ENCODE peak calls at places on chromosomes 13 and 19, in nine cellular contexts. Y, Z, T, D, K, H, V, C and F are unnamed samples.

GRCh38 chr19:55250262-55251036 is 8.4 kb downstream of the PPP6R1 start:
- DNase-seq in H (no peak), C (no peak), D (no peak), K (no peak), V (no peak), T (no peak), Z (no peak), Y (no peak), F (no peak)

GRCh38 chr19:29448046-29448445 is 77.7 kb upstream of the VSTM2B start:
- DNase-seq in V (no peak), H (no peak), T (no peak), Z (no peak), K (no peak), C (no peak), D (no peak), Y (no peak), F (no peak)

GRCh38 chr13:75170321-75170720 is 311.6 kb downstream of the TBC1D4 start:
- DNase-seq in V (no peak), Z (no peak), Y (no peak), K (no peak), D (no peak), T (no peak), H (peak; percentile 39), C (no peak), F (no peak)

GRCh38 chr13:111314852-111315251 is 5.6 kb upstream of the TEX29 start:
- DNase-seq in H (no peak), C (no peak), D (no peak), K (no peak), Y (no peak), V (no peak), T (no peak), Z (no peak), F (no peak)

GRCh38 chr19:7069904-7070226 is 362 bp downstream of the ZNF557 start:
- DNase-seq in D (no peak), V (no peak), C (no peak), K (no peak), Y (no peak), H (no peak), Z (no peak), T (no peak), F (no peak)

GRCh38 chr19:18501832-18502231 is 20.0 kb downstream of the ELL start:
- DNase-seq in C (no peak), Y (no peak), K (no peak), V (no peak), Z (no peak), T (no peak), D (no peak), H (no peak), F (no peak)

GRCh38 chr13:97194473-97194872 is 27.7 kb upstream of the MBNL2 start:
- DNase-seq in Z (no peak), D (no peak), H (no peak), C (no peak), V (no peak), Y (no peak), T (no peak), K (no peak), F (no peak)

GRCh38 chr13:33284916-33285315 is 639 bp downstream of the STARD13 start:
- DNase-seq in V (no peak), T (no peak), Y (no peak), H (no peak), D (no peak), Z (no peak), C (no peak), K (no peak), F (no peak)

GRCh38 chr13:59680429-59681024 is 483.2 kb downstream of the DIAPH3 start:
- DNase-seq in C (no peak), Z (no peak), T (no peak), Y (no peak), K (no peak), V (no peak), D (no peak), H (no peak), F (no peak)

GRCh38 chr19:41893899-41894298 is 10.9 kb downstream of the ARHGEF1 start:
- DNase-seq in K (no peak), C (no peak), Y (no peak), Z (no peak), V (no peak), T (no peak), H (no peak), D (no peak), F (no peak)

GRCh38 chr19:719636-720377 is 11.1 kb downstream of the PALM start:
- DNase-seq in H (peak; percentile 45), Z (no peak), C (no peak), K (no peak), D (no peak), V (no peak), T (no peak), Y (no peak), F (no peak)

GRCh38 chr19:12095111-12095790 is 30.7 kb downstream of the ZNF844 start:
- DNase-seq in Z (no peak), H (no peak), T (no peak), Y (no peak), K (no peak), C (no peak), V (no peak), D (no peak), F (no peak)

GRCh38 chr13:49638416-49639072 is 10.2 kb downstream of the ARL11 start:
- DNase-seq in Z (no peak), V (no peak), H (no peak), T (no peak), K (no peak), D (no peak), Y (no peak), C (no peak), F (no peak)

GRCh38 chr13:91155512-91156114 is 191.9 kb upstream of the MIR17HG start:
- DNase-seq in D (no peak), Z (no peak), Y (no peak), K (no peak), H (no peak), T (no peak), C (no peak), V (no peak), F (no peak)

GRCh38 chr19:34075661-34076091 is 96.6 kb upstream of the LSM14A start:
- DNase-seq in H (no peak), T (no peak), C (no peak), Y (no peak), Z (no peak), D (no peak), K (no peak), V (no peak), F (no peak)

GRCh38 chr13:93227906-93228801 is 1.5 kb downstream of the GPC6 start:
- DNase-seq in D (no peak), C (peak; percentile 79), V (no peak), Y (no peak), H (peak; percentile 37), K (no peak), Z (peak; percentile 22), T (peak; percentile 73), F (peak; percentile 67)

GRCh38 chr19:38319421-38320258 is at the start of gene KCNK6:
- DNase-seq in Y (peak; percentile 25), Z (no peak), H (no peak), C (peak; percentile 66), V (no peak), T (no peak), K (peak; percentile 71), D (peak; percentile 14), F (peak; percentile 16)